ENCODE peak calls at places on chromosomes 4 and X, in eight cellular contexts. P is mesothelial cell of epicardium, W is fibroblast of the aortic adventitia, E is nephron progenitor cell, F is cardiac muscle cell, J is fibroblast of lung, T is lower leg skin, B is suprapubic skin. N is an unnamed sample.
A peak's percentile ranks its signal among the peaks of the same experiment; 100 is the strongest.

GRCh38 chr4:41258783-41259182 is 2.1 kb downstream of the UCHL1 start:
- DNase-seq in E (peak; percentile 19), J (peak; percentile 81), B (no peak), W (peak; percentile 70), T (no peak), P (no peak), F (peak; percentile 39), N (no peak)

GRCh38 chr4:130511776-130512175 is 1415.8 kb downstream of the C4orf33 start:
- DNase-seq in W (peak; percentile 50), E (no peak), F (no peak), J (peak; percentile 4), B (no peak), P (no peak), T (no peak), N (no peak)

GRCh38 chr4:80103615-80104014 is 30.6 kb upstream of the ANTXR2 start:
- DNase-seq in T (no peak), J (no peak), W (no peak), B (no peak), E (no peak), F (no peak), P (no peak), N (no peak)

GRCh38 chr4:32789026-32789608 is 2068.9 kb downstream of the PCDH7 start:
- DNase-seq in W (peak; percentile 62), F (no peak), E (no peak), T (no peak), J (peak; percentile 62), P (no peak), B (no peak), N (no peak)

GRCh38 chr4:54840992-54841768 is 183.4 kb downstream of the KIT start:
- DNase-seq in B (no peak), E (no peak), J (peak; percentile 12), W (peak; percentile 11), P (no peak), T (no peak), F (peak; percentile 29), N (no peak)

GRCh38 chrX:36583674-36584073 is 424.5 kb upstream of the FAM47C start:
- DNase-seq in E (no peak), W (no peak), T (no peak), J (no peak), P (no peak), F (no peak), B (no peak), N (no peak)

GRCh38 chrX:110248582-110248981 is 69.3 kb downstream of the AMMECR1 start:
- DNase-seq in P (no peak), E (no peak), J (no peak), B (no peak), W (no peak), F (no peak), T (no peak), N (no peak)

GRCh38 chr4:168803727-168804126 is 206.3 kb downstream of the CBR4 start:
- DNase-seq in F (no peak), J (peak; percentile 62), E (peak; percentile 12), P (no peak), W (peak; percentile 77), T (no peak), B (no peak), N (no peak)

GRCh38 chr4:57063518-57063917 is 46.7 kb downstream of the IGFBP7 start:
- DNase-seq in P (no peak), B (no peak), T (no peak), W (no peak), J (no peak), E (no peak), F (no peak), N (no peak)

GRCh38 chrX:135629342-135629741 is 84.1 kb upstream of the CT45A1 start:
- DNase-seq in E (no peak), W (no peak), T (no peak), P (no peak), F (no peak), B (no peak), J (no peak), N (no peak)

GRCh38 chrX:135632353-135632752 is 81.1 kb upstream of the CT45A1 start:
- DNase-seq in W (no peak), P (no peak), B (no peak), F (no peak), J (no peak), T (no peak), E (no peak), N (no peak)
- TF ChIP-seq CTCF in W (no peak), P (no peak), B (no peak), F (no peak), J (no peak), T (no peak), E (no peak), N (no peak)

GRCh38 chrX:18898091-18898490 is 85.8 kb downstream of the PHKA2 start:
- DNase-seq in B (no peak), T (no peak), F (no peak), W (no peak), P (no peak), J (no peak), E (no peak), N (no peak)

GRCh38 chrX:18900401-18900976 is 83.4 kb downstream of the PHKA2 start:
- DNase-seq in E (no peak), T (no peak), P (no peak), F (no peak), B (no peak), W (no peak), J (no peak), N (no peak)

GRCh38 chrX:18898517-18898916 is 85.4 kb downstream of the PHKA2 start:
- DNase-seq in W (no peak), J (no peak), E (no peak), P (no peak), T (no peak), F (no peak), B (no peak), N (no peak)

GRCh38 chrX:18897611-18898010 is 86.3 kb downstream of the PHKA2 start:
- DNase-seq in W (no peak), F (no peak), P (no peak), T (no peak), J (no peak), B (no peak), E (no peak), N (no peak)

DNA sequence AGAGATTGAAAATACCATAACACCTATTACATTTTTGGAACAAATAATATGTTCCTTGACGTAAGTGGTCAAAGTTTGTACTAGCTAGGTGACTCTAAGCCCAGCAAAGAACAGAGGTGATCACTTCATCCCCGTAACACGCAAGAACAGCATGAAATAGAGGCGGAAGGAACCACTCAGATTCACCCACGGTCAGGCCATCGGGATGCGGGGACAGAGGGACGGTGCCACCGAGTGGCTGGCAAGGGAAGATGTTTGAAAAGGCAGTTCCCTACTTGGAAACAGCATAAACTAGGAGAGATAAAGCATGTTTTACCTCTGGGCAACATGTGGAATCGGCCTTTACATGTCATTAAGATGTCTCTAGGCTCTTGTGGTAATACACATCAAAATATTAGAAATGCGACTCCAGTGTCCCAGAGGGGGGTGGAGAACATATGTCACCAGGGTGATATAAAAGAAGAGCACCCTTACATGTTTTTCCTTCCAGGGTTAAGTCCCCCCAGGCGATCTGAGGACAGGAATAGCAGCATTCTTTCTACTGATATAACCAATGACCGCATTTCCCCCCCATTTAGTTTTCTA is 84.0 kb downstream of the PHKA2 start:
- DNase-seq in F (no peak), W (peak; percentile 4), T (no peak), E (peak; percentile 21), P (no peak), B (no peak), J (peak; percentile 23), N (no peak)
- TF ChIP-seq CTCF in F (peak; percentile 21), W (no peak), T (no peak), E (peak; percentile 31), P (no peak), B (no peak), J (peak; percentile 6), N (no peak)

GRCh38 chr4:83489711-83490326 is 4.9 kb upstream of the ABRAXAS1 start:
- DNase-seq in F (no peak), J (no peak), T (no peak), W (no peak), B (no peak), E (no peak), P (no peak), N (no peak)
- TF ChIP-seq CTCF in F (no peak), J (no peak), T (no peak), W (peak; percentile 5), B (no peak), E (no peak), P (no peak), N (no peak)

DNA sequence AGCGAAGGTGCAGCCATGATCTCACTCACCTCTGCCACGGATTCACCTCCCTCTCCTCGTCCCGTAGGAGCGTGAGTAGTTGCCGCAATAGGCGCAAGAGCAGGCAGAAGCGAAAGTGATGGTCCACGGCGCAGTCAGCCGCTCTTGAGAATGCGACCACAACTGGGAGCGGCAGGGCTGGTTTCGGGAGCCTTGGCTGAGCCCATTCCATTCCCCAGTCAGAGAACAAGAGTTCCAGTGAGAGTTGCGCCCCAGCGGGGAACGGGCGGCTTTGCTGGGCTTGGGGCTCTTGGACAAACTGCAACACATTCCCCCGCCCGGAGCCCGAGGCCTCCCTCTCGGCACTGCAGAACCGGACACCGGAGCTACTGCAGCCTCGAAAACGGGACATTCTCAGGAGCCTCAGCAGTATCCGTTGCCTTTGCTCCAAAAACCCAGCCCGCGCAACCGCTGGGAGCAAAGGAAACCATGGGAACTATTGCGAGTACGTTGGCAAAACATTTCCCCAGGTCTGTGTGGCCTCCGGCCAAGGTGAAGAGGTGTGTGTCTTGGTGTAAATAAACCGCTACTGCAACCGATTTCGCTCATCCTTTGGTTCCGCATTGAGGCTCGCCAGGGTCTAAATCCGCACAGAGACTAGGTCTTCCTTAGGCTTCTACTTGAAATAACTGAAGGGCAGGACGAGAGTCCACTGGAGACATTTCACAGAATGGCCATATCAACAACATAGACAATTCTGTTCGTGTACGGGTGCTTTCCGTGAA is 5.7 kb upstream of the ZBTB33 start:
- DNase-seq in W (peak; percentile 87), F (peak; percentile 61), J (peak; percentile 87), P (no peak), E (peak; percentile 57), B (peak; percentile 84), T (peak; percentile 94), N (peak; percentile 40)
- TF ChIP-seq CTCF in W (no peak), F (no peak), J (no peak), P (no peak), E (no peak), B (no peak), T (no peak), N (no peak)

GRCh38 chrX:133697656-133698055 is 282.4 kb upstream of the GPC4 start:
- DNase-seq in F (no peak), E (no peak), B (no peak), W (no peak), J (no peak), T (no peak), P (no peak), N (no peak)

GRCh38 chrX:133699023-133699728 is 283.9 kb upstream of the GPC4 start:
- DNase-seq in P (no peak), E (no peak), F (no peak), J (no peak), T (no peak), W (no peak), B (no peak), N (no peak)

GRCh38 chrX:133702230-133702629 is 283.2 kb downstream of the GPC3 start:
- DNase-seq in J (no peak), W (no peak), F (no peak), P (no peak), E (no peak), T (no peak), B (no peak), N (no peak)

DNA sequence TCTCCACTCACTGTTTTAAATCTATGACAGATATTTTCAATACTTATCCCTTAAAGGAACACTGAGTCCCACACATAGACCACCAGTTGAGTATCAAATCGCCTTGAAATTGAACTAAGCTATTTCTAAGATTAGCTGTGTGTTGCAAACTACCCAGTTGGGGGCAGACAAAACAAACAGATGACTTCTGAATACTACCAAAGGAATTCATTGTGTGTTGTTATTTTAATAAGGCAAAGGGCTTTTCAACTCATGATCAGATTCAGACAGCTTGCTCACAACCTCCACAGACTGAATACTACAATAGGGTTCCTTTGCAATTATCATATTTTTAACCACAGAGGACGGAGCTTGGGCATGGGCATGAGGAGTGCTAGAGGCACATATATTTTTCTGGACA is 283.0 kb upstream of the GPC4 start:
- DNase-seq in B (no peak), T (no peak), J (peak; percentile 58), E (no peak), P (no peak), F (peak; percentile 19), W (peak; percentile 2), N (no peak)
- TF ChIP-seq CTCF in B (no peak), T (no peak), J (no peak), E (no peak), P (no peak), F (peak; percentile 30), W (no peak), N (no peak)